ENCODE peak calls at places on chromosome 9, in nine cellular contexts. One of them, this sample, is unnamed.

GRCh38 chr9:101495810-101496209 is 37.8 kb upstream of the RNF20 start:
- DNase-seq in stomach: no peak
- DNase-seq in uterus: no peak
- DNase-seq in ovary: no peak
- DNase-seq in adrenal gland: no peak
- DNase-seq in HCT116: no peak
- DNase-seq in IMR-90: peak; percentile 78
- DNase-seq in esophagus squamous epithelium: no peak
- DNase-seq in sigmoid colon: no peak
- DNase-seq in this sample: no peak

GRCh38 chr9:70924905-70925547 is 196.4 kb downstream of the TRPM3 start:
- DNase-seq in HCT116: peak; percentile 48
- DNase-seq in stomach: peak; percentile 40
- DNase-seq in ovary: no peak
- DNase-seq in esophagus squamous epithelium: no peak
- DNase-seq in IMR-90: peak; percentile 84
- DNase-seq in uterus: peak; percentile 20
- DNase-seq in sigmoid colon: no peak
- DNase-seq in adrenal gland: peak; percentile 62
- DNase-seq in this sample: peak; percentile 45

GRCh38 chr9:96651626-96652025 is 3.5 kb downstream of the PRXL2C start:
- DNase-seq in IMR-90: peak; percentile 51
- DNase-seq in adrenal gland: no peak
- DNase-seq in ovary: no peak
- DNase-seq in sigmoid colon: no peak
- DNase-seq in uterus: no peak
- DNase-seq in HCT116: no peak
- DNase-seq in esophagus squamous epithelium: no peak
- DNase-seq in stomach: no peak
- DNase-seq in this sample: no peak

GRCh38 chr9:129225815-129226214 is 47.8 kb upstream of the IER5L start:
- DNase-seq in IMR-90: peak; percentile 73
- DNase-seq in ovary: peak; percentile 82
- DNase-seq in esophagus squamous epithelium: no peak
- DNase-seq in uterus: peak; percentile 81
- DNase-seq in sigmoid colon: peak; percentile 90
- DNase-seq in adrenal gland: peak; percentile 46
- DNase-seq in HCT116: no peak
- DNase-seq in stomach: peak; percentile 46
- DNase-seq in this sample: no peak

GRCh38 chr9:106503759-106504158 is 359.2 kb upstream of the ZNF462 start:
- DNase-seq in sigmoid colon: no peak
- DNase-seq in esophagus squamous epithelium: no peak
- DNase-seq in adrenal gland: no peak
- DNase-seq in uterus: no peak
- DNase-seq in ovary: no peak
- DNase-seq in HCT116: no peak
- DNase-seq in IMR-90: no peak
- DNase-seq in stomach: no peak
- DNase-seq in this sample: no peak

GRCh38 chr9:98378206-98379193 is 123.1 kb upstream of the TBC1D2 start:
- DNase-seq in IMR-90: peak; percentile 33
- DNase-seq in HCT116: no peak
- DNase-seq in stomach: no peak
- DNase-seq in adrenal gland: no peak
- DNase-seq in uterus: no peak
- DNase-seq in ovary: no peak
- DNase-seq in sigmoid colon: no peak
- DNase-seq in esophagus squamous epithelium: no peak
- DNase-seq in this sample: no peak

GRCh38 chr9:71783120-71783523 is 14.8 kb upstream of the CEMIP2 start:
- DNase-seq in sigmoid colon: no peak
- DNase-seq in stomach: peak; percentile 46
- DNase-seq in uterus: peak; percentile 18
- DNase-seq in adrenal gland: peak; percentile 18
- DNase-seq in IMR-90: peak; percentile 19
- DNase-seq in esophagus squamous epithelium: no peak
- DNase-seq in ovary: no peak
- DNase-seq in HCT116: no peak
- DNase-seq in this sample: no peak

GRCh38 chr9:85056203-85056572 is 386.7 kb downstream of the NTRK2 start:
- DNase-seq in esophagus squamous epithelium: no peak
- DNase-seq in IMR-90: no peak
- DNase-seq in sigmoid colon: no peak
- DNase-seq in stomach: no peak
- DNase-seq in uterus: no peak
- DNase-seq in ovary: no peak
- DNase-seq in HCT116: no peak
- DNase-seq in adrenal gland: no peak
- DNase-seq in this sample: no peak

DNA sequence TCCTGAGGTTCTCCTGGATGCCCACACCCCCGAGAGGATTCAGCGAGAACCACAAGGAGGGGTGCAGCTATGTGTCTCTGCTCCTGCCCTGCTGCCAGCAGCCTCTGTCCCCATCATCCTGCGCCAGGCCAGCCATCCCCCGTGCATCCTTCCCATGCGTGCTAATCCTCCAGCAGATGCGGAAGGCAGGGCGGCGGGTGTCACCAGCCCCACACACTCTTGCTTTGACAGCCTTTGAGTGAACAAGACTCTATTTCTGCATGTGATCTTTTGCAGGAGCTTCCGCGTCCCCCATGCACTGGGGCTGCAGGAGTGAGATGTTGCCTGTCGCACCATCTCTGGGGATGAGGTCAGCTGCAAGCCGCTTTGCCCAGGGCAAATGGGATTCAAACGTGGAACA is 58.0 kb upstream of the OLFM1 start:
- DNase-seq in esophagus squamous epithelium: no peak
- DNase-seq in sigmoid colon: no peak
- DNase-seq in adrenal gland: no peak
- DNase-seq in stomach: no peak
- DNase-seq in uterus: no peak
- DNase-seq in ovary: no peak
- DNase-seq in IMR-90: no peak
- DNase-seq in HCT116: no peak
- DNase-seq in this sample: no peak
- TF ChIP-seq POLR2A in esophagus squamous epithelium: no peak
- TF ChIP-seq POLR2A in sigmoid colon: no peak
- TF ChIP-seq POLR2A in adrenal gland: no peak
- TF ChIP-seq POLR2A in stomach: no peak
- TF ChIP-seq POLR2A in uterus: no peak
- TF ChIP-seq POLR2A in ovary: no peak
- TF ChIP-seq POLR2A in IMR-90: no peak
- TF ChIP-seq POLR2A in HCT116: no peak
- TF ChIP-seq POLR2A in this sample: no peak

GRCh38 chr9:137107312-137107921 is 7.1 kb downstream of the DPP7 start:
- DNase-seq in adrenal gland: no peak
- DNase-seq in esophagus squamous epithelium: no peak
- DNase-seq in HCT116: no peak
- DNase-seq in ovary: no peak
- DNase-seq in IMR-90: no peak
- DNase-seq in stomach: no peak
- DNase-seq in uterus: no peak
- DNase-seq in sigmoid colon: peak; percentile 64
- DNase-seq in this sample: no peak

GRCh38 chr9:137106662-137107292 is 7.8 kb downstream of the DPP7 start:
- DNase-seq in IMR-90: no peak
- DNase-seq in ovary: no peak
- DNase-seq in HCT116: no peak
- DNase-seq in esophagus squamous epithelium: no peak
- DNase-seq in stomach: no peak
- DNase-seq in sigmoid colon: no peak
- DNase-seq in uterus: no peak
- DNase-seq in adrenal gland: no peak
- DNase-seq in this sample: no peak

GRCh38 chr9:137099231-137099630 is 12.4 kb downstream of the MAN1B1 start:
- DNase-seq in sigmoid colon: no peak
- DNase-seq in uterus: no peak
- DNase-seq in IMR-90: no peak
- DNase-seq in HCT116: no peak
- DNase-seq in ovary: no peak
- DNase-seq in esophagus squamous epithelium: no peak
- DNase-seq in adrenal gland: no peak
- DNase-seq in stomach: no peak
- DNase-seq in this sample: no peak

GRCh38 chr9:137105814-137106661 is 8.5 kb downstream of the DPP7 start:
- DNase-seq in ovary: no peak
- DNase-seq in IMR-90: no peak
- DNase-seq in HCT116: no peak
- DNase-seq in stomach: no peak
- DNase-seq in adrenal gland: no peak
- DNase-seq in uterus: no peak
- DNase-seq in esophagus squamous epithelium: no peak
- DNase-seq in sigmoid colon: no peak
- DNase-seq in this sample: no peak

DNA sequence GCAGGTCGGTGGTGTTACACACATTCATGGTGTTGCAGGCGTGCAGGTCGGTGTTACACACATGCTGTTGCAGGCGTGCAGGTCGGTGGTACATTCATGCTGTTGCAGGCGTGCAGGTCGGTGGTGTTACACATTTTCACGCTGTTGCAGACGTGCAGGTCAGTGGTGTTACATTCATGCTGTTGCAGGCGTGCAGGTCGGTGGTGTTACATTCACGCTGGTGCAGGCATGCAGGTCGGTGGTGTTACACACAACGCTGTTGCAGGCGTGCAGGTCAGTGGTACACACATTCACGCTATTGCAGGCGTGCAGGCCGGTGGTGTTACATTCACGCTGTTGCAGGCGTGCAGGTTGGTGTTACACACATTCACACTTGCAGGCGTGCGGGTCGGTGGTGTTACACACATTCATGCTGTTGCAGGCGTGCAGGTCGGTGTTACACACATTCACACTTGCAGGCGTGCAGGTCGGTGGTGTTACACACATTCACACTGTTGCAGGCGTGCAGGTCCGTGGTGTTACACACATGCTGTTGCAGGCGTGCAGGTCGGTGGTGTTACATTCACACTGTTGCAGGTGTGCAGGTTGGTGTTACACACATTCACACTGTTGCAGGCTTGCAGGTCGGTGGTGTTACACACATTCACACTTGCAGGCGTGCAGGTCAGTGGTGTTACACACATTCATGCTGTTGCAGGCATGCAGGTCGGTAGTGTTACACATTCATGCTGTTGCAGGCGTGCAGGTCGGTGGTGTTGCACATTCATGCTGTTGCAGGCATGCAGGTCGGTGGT is 11.1 kb downstream of the DPP7 start:
- DNase-seq in stomach: no peak
- DNase-seq in esophagus squamous epithelium: no peak
- DNase-seq in ovary: no peak
- DNase-seq in IMR-90: no peak
- DNase-seq in HCT116: no peak
- DNase-seq in adrenal gland: no peak
- DNase-seq in uterus: no peak
- DNase-seq in sigmoid colon: no peak
- DNase-seq in this sample: no peak
- TF ChIP-seq POLR2A in stomach: no peak
- TF ChIP-seq POLR2A in esophagus squamous epithelium: no peak
- TF ChIP-seq POLR2A in ovary: no peak
- TF ChIP-seq POLR2A in IMR-90: no peak
- TF ChIP-seq POLR2A in HCT116: no peak
- TF ChIP-seq POLR2A in adrenal gland: no peak
- TF ChIP-seq POLR2A in uterus: no peak
- TF ChIP-seq POLR2A in sigmoid colon: no peak
- TF ChIP-seq POLR2A in this sample: no peak

GRCh38 chr9:122374885-122375420 is 4.1 kb downstream of the PTGS1 start:
- DNase-seq in IMR-90: peak; percentile 77
- DNase-seq in esophagus squamous epithelium: no peak
- DNase-seq in HCT116: no peak
- DNase-seq in sigmoid colon: peak; percentile 95
- DNase-seq in adrenal gland: peak; percentile 70
- DNase-seq in stomach: peak; percentile 85
- DNase-seq in ovary: peak; percentile 83
- DNase-seq in uterus: peak; percentile 61
- DNase-seq in this sample: peak; percentile 84
- TF ChIP-seq POLR2A in IMR-90: no peak
- TF ChIP-seq POLR2A in esophagus squamous epithelium: no peak
- TF ChIP-seq POLR2A in HCT116: no peak
- TF ChIP-seq POLR2A in sigmoid colon: peak; percentile 51
- TF ChIP-seq POLR2A in adrenal gland: no peak
- TF ChIP-seq POLR2A in stomach: no peak
- TF ChIP-seq POLR2A in ovary: no peak
- TF ChIP-seq POLR2A in uterus: no peak
- TF ChIP-seq POLR2A in this sample: no peak

GRCh38 chr9:133476941-133477340 is 2.0 kb downstream of the SLC2A6 start:
- DNase-seq in ovary: no peak
- DNase-seq in adrenal gland: no peak
- DNase-seq in HCT116: no peak
- DNase-seq in uterus: no peak
- DNase-seq in esophagus squamous epithelium: no peak
- DNase-seq in IMR-90: no peak
- DNase-seq in sigmoid colon: no peak
- DNase-seq in stomach: no peak
- DNase-seq in this sample: no peak

GRCh38 chr9:133477461-133477860 is 1.4 kb downstream of the SLC2A6 start:
- DNase-seq in uterus: no peak
- DNase-seq in sigmoid colon: no peak
- DNase-seq in ovary: no peak
- DNase-seq in IMR-90: no peak
- DNase-seq in adrenal gland: no peak
- DNase-seq in HCT116: no peak
- DNase-seq in esophagus squamous epithelium: no peak
- DNase-seq in stomach: no peak
- DNase-seq in this sample: no peak

GRCh38 chr9:133476531-133476930 is 2.4 kb downstream of the SLC2A6 start:
- DNase-seq in adrenal gland: no peak
- DNase-seq in ovary: no peak
- DNase-seq in stomach: no peak
- DNase-seq in sigmoid colon: no peak
- DNase-seq in IMR-90: peak; percentile 24
- DNase-seq in uterus: no peak
- DNase-seq in esophagus squamous epithelium: no peak
- DNase-seq in HCT116: no peak
- DNase-seq in this sample: no peak

GRCh38 chr9:133477992-133478850 is 678 bp downstream of the SLC2A6 start:
- DNase-seq in adrenal gland: no peak
- DNase-seq in HCT116: no peak
- DNase-seq in uterus: no peak
- DNase-seq in sigmoid colon: no peak
- DNase-seq in stomach: no peak
- DNase-seq in esophagus squamous epithelium: no peak
- DNase-seq in IMR-90: peak; percentile 17
- DNase-seq in ovary: peak; percentile 31
- DNase-seq in this sample: no peak

DNA sequence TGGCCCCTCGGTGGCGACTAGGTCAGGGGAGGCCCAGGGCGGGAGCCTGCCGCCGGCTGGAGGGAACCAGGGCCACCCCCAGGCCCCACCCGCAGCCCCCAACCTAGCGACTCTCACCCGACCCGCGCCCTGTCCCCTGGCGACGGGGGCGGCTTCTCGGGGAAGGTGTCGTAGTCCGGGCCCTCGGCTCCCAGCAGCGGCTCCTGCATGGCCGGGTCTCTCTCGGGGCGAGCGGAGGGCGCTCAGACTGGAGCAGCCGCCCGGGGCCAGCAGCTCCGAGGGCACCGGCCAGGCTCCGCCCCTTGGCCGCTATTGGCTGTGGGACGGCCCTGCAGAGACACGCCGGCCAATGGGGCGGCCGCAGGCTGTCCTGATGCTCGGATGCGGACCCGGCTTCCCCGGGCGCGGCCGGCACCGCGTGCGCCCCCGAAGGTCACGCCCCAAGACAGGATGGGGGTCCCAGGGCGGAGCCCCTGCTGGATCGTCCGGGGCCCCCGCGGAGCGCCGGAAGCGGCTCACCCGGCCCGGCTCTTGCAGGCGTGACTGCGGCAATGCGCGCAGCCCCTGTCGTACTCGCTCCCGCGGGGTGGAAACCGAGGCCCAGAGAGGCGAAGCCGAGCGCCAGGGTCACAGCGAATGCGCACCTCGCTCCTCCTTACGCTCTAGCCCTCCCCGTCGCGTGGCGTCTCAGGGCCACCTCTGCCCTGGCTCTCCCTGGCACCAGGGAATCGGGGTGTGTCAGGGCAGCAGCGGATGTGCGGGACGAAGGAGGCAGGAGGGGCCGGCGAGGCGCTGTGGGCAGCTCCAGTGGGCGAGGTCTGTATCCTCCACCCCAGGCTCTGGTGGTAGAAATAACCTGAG is at the start of gene SLC2A6:
- DNase-seq in esophagus squamous epithelium: no peak
- DNase-seq in HCT116: no peak
- DNase-seq in stomach: peak; percentile 90
- DNase-seq in ovary: peak; percentile 82
- DNase-seq in sigmoid colon: peak; percentile 92
- DNase-seq in adrenal gland: peak; percentile 91
- DNase-seq in uterus: peak; percentile 75
- DNase-seq in IMR-90: peak; percentile 63
- DNase-seq in this sample: peak; percentile 76
- TF ChIP-seq POLR2A in esophagus squamous epithelium: no peak
- TF ChIP-seq POLR2A in HCT116: peak; percentile 54
- TF ChIP-seq POLR2A in stomach: no peak
- TF ChIP-seq POLR2A in ovary: no peak
- TF ChIP-seq POLR2A in sigmoid colon: no peak
- TF ChIP-seq POLR2A in adrenal gland: peak; percentile 38
- TF ChIP-seq POLR2A in uterus: peak; percentile 28
- TF ChIP-seq POLR2A in IMR-90: no peak
- TF ChIP-seq POLR2A in this sample: no peak

This sample was measured in prostate gland.